ENCODE peak calls at places on chromosomes 7 and 10, in nine cellular contexts. R is aorta, M is astrocyte of the spinal cord, T is psoas muscle, Q is stomach, Y is cardiac muscle cell, B is AG04450, S is H7, V is BJ. J is an unnamed sample.

GRCh38 chr10:4033341-4033896 is 248.4 kb upstream of the KLF6 start:
- DNase-seq in R (no peak), S (no peak), Q (no peak), T (no peak), M (peak), Y (no peak), B (no peak), V (no peak), J (no peak)

GRCh38 chr10:112898540-112899395 is 51.3 kb upstream of the TCF7L2 start:
- DNase-seq in B (no peak), T (no peak), S (peak), Q (peak), M (peak), R (peak), Y (peak), V (no peak), J (no peak)

GRCh38 chr7:151086802-151087246 is 549 bp downstream of the AGAP3 start:
- DNase-seq in M (peak), Q (no peak), T (peak), Y (peak), V (no peak), S (peak), R (no peak), B (no peak), J (no peak)

GRCh38 chr10:6864142-6864541 is 284.1 kb upstream of the PRKCQ start:
- DNase-seq in V (no peak), B (no peak), Y (no peak), T (no peak), S (no peak), M (no peak), Q (no peak), R (no peak), J (no peak)

GRCh38 chr7:119090851-119091250 is 866.3 kb downstream of the ANKRD7 start:
- DNase-seq in T (no peak), V (no peak), M (peak), Q (no peak), R (no peak), B (no peak), Y (no peak), S (no peak), J (no peak)

GRCh38 chr10:98170249-98171117 is 36.0 kb downstream of the R3HCC1L start:
- DNase-seq in V (no peak), Q (peak), Y (peak), T (no peak), R (no peak), S (peak), M (peak), B (peak), J (no peak)

GRCh38 chr7:44580945-44581344 is 1.1 kb downstream of the TMED4 start:
- DNase-seq in T (no peak), S (no peak), R (no peak), B (no peak), M (no peak), Y (no peak), Q (no peak), V (no peak), J (no peak)

GRCh38 chr10:47374611-47375536 is 9.2 kb downstream of the ZNF488 start:
- DNase-seq in B (peak), T (no peak), Q (peak), S (no peak), R (peak), Y (no peak), M (peak), V (no peak), J (peak)

GRCh38 chr10:34587002-34587740 is 227.9 kb downstream of the PARD3 start:
- DNase-seq in T (no peak), Y (no peak), S (no peak), V (no peak), Q (no peak), B (no peak), R (no peak), M (no peak), J (no peak)

GRCh38 chr10:66990431-66990830 is 64.6 kb downstream of the LRRTM3 start:
- DNase-seq in Q (no peak), R (no peak), Y (no peak), B (no peak), S (no peak), V (no peak), M (no peak), T (no peak), J (no peak)

GRCh38 chr7:42753322-42753721 is 158.5 kb downstream of the C7orf25 start:
- DNase-seq in Y (no peak), B (no peak), M (no peak), Q (no peak), T (no peak), V (no peak), R (no peak), S (no peak), J (no peak)

GRCh38 chr7:130369110-130369711 is 11.1 kb upstream of the CPA1 start:
- DNase-seq in S (no peak), T (no peak), Y (peak), R (no peak), Q (no peak), B (no peak), M (no peak), V (no peak), J (no peak)

GRCh38 chr10:69222157-69223027 is 2.3 kb downstream of the HKDC1 start:
- DNase-seq in S (peak), M (peak), V (no peak), T (no peak), Q (peak), B (peak), Y (peak), R (no peak), J (no peak)

GRCh38 chr10:103470755-103471653 is 8.0 kb downstream of the CALHM3 start:
- DNase-seq in S (peak), M (no peak), Y (no peak), Q (peak), B (no peak), V (no peak), T (peak), R (peak), J (no peak)

GRCh38 chr10:89532476-89532875 is 2.9 kb downstream of the SLC16A12 start:
- DNase-seq in Q (no peak), V (no peak), T (no peak), R (no peak), S (no peak), Y (no peak), M (no peak), B (no peak), J (no peak)

GRCh38 chr10:68550747-68551411 is 9.3 kb upstream of the TET1 start:
- DNase-seq in T (no peak), M (peak), S (peak), B (peak), Y (peak), R (no peak), V (no peak), Q (peak), J (no peak)

GRCh38 chr7:143381427-143382125 is 431 bp downstream of the ZYX start:
- DNase-seq in S (peak), T (peak), B (peak), R (peak), Y (peak), M (peak), V (peak), Q (peak), J (no peak)

GRCh38 chr10:42979730-42980467 is 97.0 kb upstream of the RET start:
- DNase-seq in S (peak), T (no peak), Y (no peak), Q (peak), V (no peak), R (no peak), M (no peak), B (no peak), J (no peak)

GRCh38 chr10:69466689-69467088 is 15.4 kb downstream of the TSPAN15 start:
- DNase-seq in S (no peak), M (no peak), R (peak), B (no peak), V (no peak), Y (no peak), T (no peak), Q (no peak), J (no peak)

DNA sequence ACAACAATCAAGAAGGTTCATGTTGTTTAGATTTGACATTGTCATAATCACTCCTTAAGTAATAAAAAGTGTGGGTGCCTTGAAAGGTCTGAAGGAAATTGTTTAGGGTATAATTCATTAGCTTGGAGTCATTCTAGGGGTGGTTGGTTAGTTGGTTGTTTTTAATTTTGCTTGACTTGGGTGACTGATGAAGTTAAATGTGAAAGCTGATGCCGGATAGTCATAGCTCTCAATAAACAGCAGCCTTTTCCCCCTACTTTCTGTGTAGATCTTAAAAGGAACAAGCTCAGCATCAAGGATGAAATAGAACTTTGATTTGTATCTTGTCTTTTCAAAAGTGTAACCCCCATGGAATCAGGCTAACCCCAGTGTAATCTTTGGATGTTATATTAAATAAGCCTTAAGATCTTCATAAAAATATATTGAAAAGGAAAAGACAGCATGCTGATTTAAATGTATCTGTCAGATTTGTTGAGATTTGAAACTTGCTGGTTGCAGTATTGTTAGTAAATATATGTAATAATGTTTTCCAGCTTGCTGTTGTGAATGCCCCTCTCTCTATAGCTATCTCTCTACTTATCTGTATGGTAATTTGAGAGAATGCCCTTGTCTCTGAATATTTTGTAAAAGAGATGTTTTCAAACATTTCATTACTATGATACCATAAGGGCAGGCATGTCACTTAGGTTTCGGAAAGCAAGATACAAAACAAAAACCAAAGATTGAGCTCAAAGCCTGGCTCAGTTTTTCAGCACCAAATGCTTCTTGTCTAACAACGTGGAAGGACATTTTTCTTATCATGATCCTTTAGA is 148.5 kb downstream of the ARID5B start:
- DNase-seq in R (no peak), M (peak), B (no peak), Y (no peak), T (no peak), V (no peak), Q (no peak), S (no peak), J (no peak)
- H3K4me3 ChIP-seq in R (peak), M (peak), B (peak), Y (peak), T (peak), V (peak), Q (peak), S (no peak), J (peak)

GRCh38 chr7:92588561-92588960 is 1.6 kb downstream of the FAM133B start:
- DNase-seq in Y (no peak), T (no peak), V (no peak), M (no peak), S (no peak), B (no peak), R (no peak), Q (no peak), J (no peak)
- H3K4me3 ChIP-seq in Y (peak), T (peak), V (peak), M (peak), S (no peak), B (peak), R (no peak), Q (peak), J (peak)

GRCh38 chr10:48523820-48524758 is 80.8 kb downstream of the ARHGAP22 start:
- DNase-seq in R (no peak), V (no peak), B (no peak), Q (peak), M (peak), T (no peak), Y (peak), S (peak), J (no peak)
- H3K4me3 ChIP-seq in R (peak), V (peak), B (peak), Q (peak), M (peak), T (peak), Y (peak), S (peak), J (peak)

DNA sequence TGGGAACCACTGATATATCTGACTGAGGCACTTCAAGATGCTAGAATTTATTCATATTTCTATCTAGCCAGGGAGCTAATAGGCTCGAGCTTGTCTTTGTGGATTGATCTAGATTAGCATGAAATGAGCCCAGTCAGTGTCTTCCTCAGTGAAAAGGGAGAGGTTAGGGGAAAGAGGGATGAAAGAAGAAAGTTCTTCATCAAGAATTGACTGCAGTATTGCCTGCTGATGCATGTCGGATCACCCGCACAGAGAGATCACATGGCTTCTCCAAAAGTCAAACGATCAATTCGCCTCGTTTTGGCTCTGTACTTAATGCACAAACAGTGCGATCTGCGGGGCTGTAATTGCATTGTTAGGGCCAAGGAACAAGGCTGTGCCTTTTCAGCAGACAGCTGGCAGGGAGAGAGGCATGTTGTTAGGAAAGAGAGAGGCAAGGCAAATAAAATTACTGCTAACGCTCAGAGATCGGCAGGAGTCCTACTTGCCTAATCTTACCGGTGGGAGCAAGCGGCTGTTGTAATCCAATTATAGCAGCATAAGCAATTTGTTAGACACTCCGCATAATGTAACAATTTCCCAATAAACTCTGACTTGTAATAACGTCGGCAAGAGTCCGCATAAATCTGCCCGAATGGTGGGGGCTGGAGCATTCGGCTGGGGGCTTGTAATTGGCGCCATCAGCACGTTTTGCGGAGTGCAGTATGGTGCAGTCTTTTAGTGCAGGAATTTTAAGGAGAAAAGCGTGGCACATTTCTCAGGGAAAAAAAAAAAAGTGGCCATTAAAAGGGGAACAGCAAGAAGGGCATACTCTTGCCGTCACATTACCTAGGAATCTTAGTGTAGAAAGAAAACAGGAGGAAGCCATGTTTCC is 102.1 kb downstream of the POLL start:
- DNase-seq in Q (no peak), R (no peak), B (no peak), S (no peak), T (peak), M (no peak), V (no peak), Y (no peak), J (no peak)
- H3K4me3 ChIP-seq in Q (no peak), R (no peak), B (no peak), S (peak), T (peak), M (no peak), V (no peak), Y (no peak), J (no peak)

GRCh38 chr7:87220734-87221215 is 1.2 kb upstream of the TMEM243 start:
- DNase-seq in V (no peak), B (no peak), Q (no peak), S (no peak), T (no peak), M (no peak), Y (peak), R (no peak), J (no peak)
- H3K4me3 ChIP-seq in V (peak), B (peak), Q (peak), S (peak), T (peak), M (peak), Y (peak), R (peak), J (peak)

DNA sequence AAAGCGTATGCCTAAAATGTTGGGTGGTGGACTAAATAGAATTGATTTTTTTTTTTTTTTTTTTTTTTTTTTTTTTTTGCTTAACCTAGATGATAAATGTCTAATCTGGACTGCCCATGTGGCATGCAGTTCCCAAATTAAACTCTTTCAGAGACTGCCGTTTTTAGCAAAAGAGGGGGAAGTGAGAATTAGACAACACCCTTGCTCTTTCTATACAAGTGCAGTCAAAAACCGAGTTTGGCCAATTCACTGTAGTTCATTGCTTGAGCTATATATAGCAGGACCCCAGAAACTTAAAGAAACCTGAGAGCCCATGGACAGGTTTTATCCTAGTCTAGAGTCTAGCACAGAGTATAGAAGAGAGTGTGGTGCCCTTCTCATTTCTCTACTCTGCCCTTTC is 141.9 kb downstream of the GRM3 start:
- DNase-seq in R (no peak), Q (no peak), B (no peak), Y (no peak), T (no peak), V (no peak), M (no peak), S (no peak), J (no peak)
- H3K4me3 ChIP-seq in R (no peak), Q (no peak), B (no peak), Y (no peak), T (no peak), V (no peak), M (no peak), S (no peak), J (no peak)

DNA sequence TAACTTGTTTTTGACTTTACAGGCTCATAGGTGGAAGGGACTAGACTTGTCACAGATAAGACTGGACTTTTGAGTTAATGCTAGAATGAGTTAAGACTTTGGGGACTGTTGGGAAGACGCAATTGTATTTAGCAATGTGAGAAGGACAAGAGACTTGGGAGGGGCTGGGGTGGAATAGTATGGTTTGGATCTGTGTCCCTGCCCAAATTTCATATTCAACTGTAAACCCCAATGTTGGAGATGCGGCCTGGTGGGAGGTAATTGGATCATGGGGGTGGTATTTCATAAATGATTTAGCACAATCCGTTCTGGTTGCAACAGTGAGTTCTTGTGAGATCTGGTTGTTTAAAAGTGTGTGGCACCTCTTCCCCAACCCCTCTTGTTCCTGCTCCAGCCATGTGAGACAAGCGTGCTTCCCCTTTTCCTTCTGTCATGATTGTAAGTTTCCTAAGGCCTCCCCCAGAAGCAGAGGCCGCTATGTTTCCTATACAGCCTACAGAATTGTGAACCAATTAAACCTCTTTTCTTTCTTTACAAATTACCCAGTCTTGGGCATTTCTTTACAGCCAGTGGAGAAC is 22.6 kb downstream of the RNF216 start:
- DNase-seq in R (no peak), B (no peak), T (no peak), Q (no peak), V (no peak), S (no peak), Y (no peak), M (no peak), J (no peak)
- H3K4me3 ChIP-seq in R (no peak), B (no peak), T (no peak), Q (no peak), V (no peak), S (no peak), Y (no peak), M (no peak), J (no peak)

DNA sequence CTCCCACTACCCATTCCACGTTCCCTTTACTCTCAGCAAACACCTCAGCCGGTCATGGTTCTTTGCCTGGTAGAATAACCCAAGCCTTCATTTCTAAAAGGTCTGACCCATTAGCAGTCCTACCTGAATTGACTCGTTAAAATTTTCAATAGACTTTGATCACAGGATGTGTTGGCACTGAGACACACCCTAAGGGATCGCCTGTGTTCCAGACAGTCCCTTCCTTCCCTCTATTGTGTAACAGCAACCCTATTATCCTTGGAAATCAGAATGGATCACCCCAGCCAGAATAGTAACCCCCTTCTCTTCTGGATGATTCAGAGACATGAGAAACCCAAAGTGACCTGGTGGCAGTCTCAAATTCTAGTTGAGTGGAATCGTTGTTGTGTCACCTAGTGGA is 20.4 kb upstream of the FAM171A1 start:
- DNase-seq in M (no peak), Q (no peak), S (no peak), R (no peak), Y (no peak), B (no peak), V (no peak), T (no peak), J (no peak)
- H3K4me3 ChIP-seq in M (no peak), Q (no peak), S (no peak), R (no peak), Y (no peak), B (no peak), V (no peak), T (no peak), J (no peak)

J was measured in AG04449.